ENCODE peak calls at places on chromosomes 12 and 14, in four cellular contexts. T, X, J and F are unnamed samples.

GRCh38 chr12:127425474-127425873 is 841.5 kb upstream of the TMEM132C start:
- DNase-seq in T (no peak), J (no peak), X (no peak), F (no peak)

GRCh38 chr12:100789146-100789545 is 5.4 kb upstream of the ANO4 start:
- DNase-seq in X (no peak), T (peak), J (no peak), F (no peak)

GRCh38 chr12:22447223-22447622 is 97.1 kb downstream of the C2CD5 start:
- DNase-seq in J (no peak), X (no peak), T (no peak), F (no peak)

GRCh38 chr12:65720136-65720535 is 104.1 kb upstream of the HMGA2 start:
- DNase-seq in T (peak), X (no peak), J (no peak), F (no peak)

GRCh38 chr14:59181804-59182203 is 6.7 kb upstream of the DAAM1 start:
- DNase-seq in X (no peak), T (no peak), J (no peak), F (no peak)

GRCh38 chr14:89237923-89238529 is 179.0 kb downstream of the FOXN3 start:
- DNase-seq in X (no peak), T (peak), J (no peak), F (no peak)

GRCh38 chr12:47360771-47361388 is 281.1 kb upstream of the AMIGO2 start:
- DNase-seq in X (no peak), J (no peak), T (no peak), F (no peak)

GRCh38 chr12:67697443-67697842 is 48.9 kb downstream of the DYRK2 start:
- DNase-seq in X (no peak), T (peak), J (no peak), F (no peak)

GRCh38 chr14:53953828-53954550 is 2.6 kb downstream of the BMP4 start:
- DNase-seq in X (peak), J (no peak), T (peak), F (no peak)

GRCh38 chr14:76264384-76264783 is 111.6 kb upstream of the ESRRB start:
- DNase-seq in T (no peak), J (no peak), X (no peak), F (no peak)

GRCh38 chr14:101028971-101029667 is 125.6 kb upstream of the RTL1 start:
- DNase-seq in J (no peak), X (no peak), T (no peak), F (no peak)

GRCh38 chr12:23055004-23055403 is 430.0 kb downstream of the ETNK1 start:
- DNase-seq in T (peak), X (no peak), J (no peak), F (peak)

GRCh38 chr14:53501361-53502320 is 348.5 kb upstream of the DDHD1 start:
- DNase-seq in X (no peak), J (no peak), T (peak), F (peak)

GRCh38 chr12:88472248-88472647 is 108.0 kb downstream of the KITLG start:
- DNase-seq in X (no peak), J (no peak), T (peak), F (no peak)

GRCh38 chr12:58818546-58818945 is 101.8 kb downstream of the LRIG3 start:
- DNase-seq in X (no peak), J (no peak), T (peak), F (no peak)

GRCh38 chr14:46139668-46140067 is 511.9 kb downstream of the RPL10L start:
- DNase-seq in J (no peak), T (no peak), X (no peak), F (no peak)

GRCh38 chr12:106753526-106753925 is 21.0 kb upstream of the RIC8B start:
- DNase-seq in T (no peak), J (peak), X (no peak), F (no peak)

GRCh38 chr12:96235497-96235826 is 41.3 kb downstream of the ELK3 start:
- DNase-seq in X (no peak), J (no peak), T (no peak), F (no peak)

GRCh38 chr14:103686831-103687485 is 28.3 kb downstream of the XRCC3 start:
- DNase-seq in X (no peak), J (no peak), T (no peak), F (no peak)

GRCh38 chr12:49108958-49109404 is 1.7 kb downstream of the LMBR1L start:
- DNase-seq in X (peak), J (no peak), T (peak), F (no peak)

GRCh38 chr14:92676448-92677086 is 71.9 kb downstream of the LGMN start:
- DNase-seq in J (no peak), T (no peak), X (no peak), F (no peak)

GRCh38 chr14:29584992-29585391 is 342.7 kb downstream of the PRKD1 start:
- DNase-seq in J (no peak), X (peak), T (peak), F (no peak)

GRCh38 chr12:103586132-103586531 is 941 bp upstream of the STAB2 start:
- DNase-seq in T (no peak), J (no peak), X (no peak), F (no peak)

GRCh38 chr14:90368946-90369721 is 27.7 kb upstream of the CALM1 start:
- DNase-seq in T (peak), X (no peak), J (no peak), F (no peak)

GRCh38 chr12:9323144-9323681 is 115.0 kb upstream of the PZP start:
- DNase-seq in T (no peak), J (no peak), X (no peak), F (no peak)

GRCh38 chr12:42458575-42458974 is 131.0 kb downstream of the PRICKLE1 start:
- DNase-seq in X (no peak), T (no peak), J (no peak), F (no peak)

GRCh38 chr14:41607119-41607785 is 576 bp downstream of the LRFN5 start:
- DNase-seq in J (no peak), X (no peak), T (peak), F (no peak)

GRCh38 chr14:95233702-95234241 is 76.4 kb upstream of the DICER1 start:
- DNase-seq in T (no peak), X (peak), J (no peak), F (no peak)

GRCh38 chr12:11649413-11650278 is at the start of gene ETV6:
- DNase-seq in X (peak), T (peak), J (peak), F (peak)

GRCh38 chr14:64654072-64654899 is 49.9 kb upstream of the PLEKHG3 start:
- DNase-seq in J (no peak), X (no peak), T (peak), F (peak)

GRCh38 chr12:4997939-4998338 is 45.7 kb upstream of the KCNA5 start:
- DNase-seq in X (no peak), J (no peak), T (peak), F (no peak)

GRCh38 chr14:103057028-103057371 is 349 bp downstream of the CDC42BPB start:
- DNase-seq in J (no peak), T (no peak), X (peak), F (no peak)

GRCh38 chr14:90658541-90658967 is 157.7 kb downstream of the TTC7B start:
- DNase-seq in T (no peak), X (no peak), J (no peak), F (no peak)

GRCh38 chr12:93403988-93404803 is 26.5 kb downstream of the NUDT4 start:
- DNase-seq in X (no peak), T (peak), J (no peak), F (no peak)

GRCh38 chr12:45469902-45470301 is 254.0 kb downstream of the ANO6 start:
- DNase-seq in T (no peak), X (no peak), J (no peak), F (no peak)

DNA sequence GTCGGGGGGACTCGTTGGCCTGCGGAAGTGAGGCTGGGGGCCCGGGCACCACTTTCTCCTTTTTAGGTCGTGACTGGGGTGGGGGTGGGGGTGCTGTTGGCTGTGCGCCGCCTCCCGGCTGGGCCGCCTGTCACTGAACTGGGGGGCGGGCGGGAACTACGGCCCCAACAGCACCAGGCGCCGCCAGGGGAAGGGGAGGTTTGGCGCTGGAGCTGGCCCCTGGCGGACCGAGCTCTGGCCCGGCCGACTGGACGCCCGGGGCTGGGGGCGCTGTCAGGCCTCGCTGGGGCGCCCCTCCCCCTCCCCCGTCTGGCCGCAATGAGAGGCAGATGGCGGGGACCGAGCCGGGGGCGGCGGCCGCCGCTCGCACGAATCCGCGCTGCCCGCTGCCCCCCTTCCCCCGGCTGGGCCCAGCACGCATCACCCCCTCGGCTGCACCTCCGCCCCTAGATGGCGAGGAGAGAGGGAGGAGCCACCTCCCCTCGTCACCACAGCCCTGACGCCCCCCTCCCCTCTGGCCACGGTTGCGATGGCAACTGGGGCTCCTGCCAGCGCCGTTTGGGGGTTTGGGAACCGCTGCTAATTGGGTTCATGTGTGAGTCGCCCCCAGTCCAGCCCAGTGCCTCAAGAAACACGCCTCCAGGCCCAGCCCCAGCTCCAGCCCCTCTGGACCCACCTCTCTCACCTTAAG is 723 bp downstream of the NFATC4 start:
- DNase-seq in T (peak), X (peak), J (no peak), F (no peak)
- H3K4me3 ChIP-seq in T (peak), X (peak), J (peak), F (no peak)

GRCh38 chr12:56271031-56271430 is 4.3 kb downstream of the COQ10A start:
- DNase-seq in T (peak), X (no peak), J (no peak), F (no peak)
- TF ChIP-seq CTCF in T (peak), X (no peak), J (peak), F (peak)

DNA sequence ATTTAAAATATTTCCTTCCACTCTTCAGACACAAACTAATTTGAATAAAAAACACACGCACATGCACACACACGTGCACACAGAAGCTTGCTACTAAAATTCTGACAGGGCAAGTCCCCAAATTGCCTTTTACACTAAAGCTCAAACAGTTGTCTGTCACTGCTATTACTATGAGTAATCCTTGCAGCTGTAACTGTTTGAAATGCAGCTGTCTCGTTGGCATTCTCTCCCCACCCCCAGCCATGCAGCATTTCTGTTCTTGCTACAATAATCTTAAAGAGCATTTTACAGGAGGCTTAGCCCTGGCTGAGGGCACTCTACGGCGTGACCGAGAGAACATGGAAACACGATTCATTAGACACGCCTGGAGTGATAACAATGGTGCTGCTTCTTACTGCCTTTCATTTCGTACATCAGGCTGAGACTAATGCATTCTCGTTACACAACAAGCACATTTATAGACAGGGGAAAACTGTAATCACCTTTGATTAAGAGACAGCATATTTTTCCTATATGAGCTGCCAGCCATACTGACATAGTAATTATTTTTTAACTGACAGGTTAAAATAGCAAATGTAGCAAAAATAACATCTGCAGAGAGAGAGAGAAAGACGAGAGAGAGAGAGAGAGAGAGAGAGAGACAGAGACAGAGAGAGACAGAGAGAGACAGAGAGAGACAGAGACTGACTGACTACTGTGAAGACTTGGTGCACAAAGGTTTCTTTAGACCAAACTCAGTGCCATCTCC is 153.8 kb downstream of the MED13L start:
- DNase-seq in T (peak), X (no peak), J (no peak), F (no peak)
- H3K4me3 ChIP-seq in T (peak), X (peak), J (no peak), F (no peak)

GRCh38 chr12:70692681-70693288 is 55.6 kb upstream of the PTPRB start:
- DNase-seq in X (no peak), J (no peak), T (peak), F (no peak)
- TF ChIP-seq CTCF in X (peak), J (no peak), T (peak), F (peak)

GRCh38 chr12:57738142-57738474 is 434 bp downstream of the AGAP2 start:
- DNase-seq in J (no peak), X (no peak), T (no peak), F (no peak)

GRCh38 chr12:57736743-57737466 is 1.6 kb downstream of the AGAP2 start:
- DNase-seq in T (no peak), X (no peak), J (no peak), F (no peak)

GRCh38 chr12:57738661-57739237 is at the start of gene AGAP2:
- DNase-seq in X (no peak), T (no peak), J (no peak), F (no peak)

GRCh38 chr12:57735952-57736742 is 2.4 kb downstream of the AGAP2 start:
- DNase-seq in T (peak), X (peak), J (no peak), F (no peak)

DNA sequence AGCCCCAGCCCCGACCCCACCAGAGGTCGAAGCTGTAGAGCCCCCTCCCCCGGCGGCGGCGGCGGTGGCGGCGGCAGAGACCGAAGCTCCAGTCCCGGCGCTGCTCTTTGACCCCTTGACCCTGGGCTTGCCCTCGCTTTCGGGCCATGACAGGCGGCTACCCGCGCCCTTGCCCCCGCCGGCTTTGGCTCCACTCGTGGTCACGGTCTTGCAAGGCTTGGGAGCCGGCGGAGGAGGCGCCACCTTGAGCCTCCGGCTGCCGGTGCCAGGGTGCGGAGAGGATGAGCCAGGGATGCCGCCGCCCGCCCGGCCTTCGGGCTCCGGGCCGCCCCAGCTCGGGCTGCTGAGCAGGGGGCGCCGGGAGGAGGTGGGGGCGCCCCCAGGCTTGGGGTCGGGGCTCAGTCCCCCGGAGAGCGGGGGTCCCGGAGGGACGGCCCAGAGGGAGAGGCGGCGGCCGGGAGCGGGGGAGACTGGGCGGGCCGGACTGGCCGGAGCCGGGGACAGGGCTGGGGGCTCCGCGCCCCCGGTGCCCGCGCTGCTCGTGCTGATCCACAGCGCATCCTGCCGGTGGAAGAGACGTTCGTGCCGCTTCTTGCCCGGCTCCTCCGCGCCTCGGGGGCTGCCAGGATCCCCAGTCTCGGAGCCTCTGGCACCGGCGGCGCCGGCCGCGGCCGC is 938 bp downstream of the AGAP2 start:
- DNase-seq in X (no peak), J (no peak), T (no peak), F (no peak)
- H3K4me3 ChIP-seq in X (peak), J (peak), T (peak), F (no peak)

GRCh38 chr12:112855375-112855774 is 51.4 kb upstream of the OAS1 start:
- DNase-seq in X (no peak), J (no peak), T (no peak), F (no peak)
- TF ChIP-seq CTCF in X (no peak), J (no peak), T (no peak), F (peak)

GRCh38 chr12:6373022-6373787 is 2.2 kb downstream of the SCNN1A start:
- DNase-seq in T (no peak), J (peak), X (no peak), F (no peak)
- H3K4me3 ChIP-seq in T (no peak), J (peak), X (no peak), F (peak)